ENCODE peak calls at places on chromosomes 13 and 19, in ten cellular contexts. F, O, G, P, E, S, A, L, C and I are unnamed samples.
A peak's percentile ranks its signal among the peaks of the same experiment; 100 is the strongest.

GRCh38 chr13:22121340-22121739 is 450.5 kb downstream of the FGF9 start:
- DNase-seq in S (no peak), A (no peak), G (no peak), O (no peak), E (no peak), L (no peak), F (no peak), C (no peak), P (no peak), I (no peak)

GRCh38 chr13:22427041-22427440 is 753.7 kb upstream of the SGCG start:
- DNase-seq in O (no peak), A (no peak), P (no peak), L (no peak), G (no peak), C (no peak), E (no peak), F (no peak), S (no peak), I (no peak)

GRCh38 chr13:77521194-77521593 is 14.3 kb upstream of the SCEL start:
- DNase-seq in A (no peak), P (no peak), O (no peak), E (peak; percentile 97), C (peak; percentile 24), F (no peak), L (no peak), S (no peak), G (no peak), I (no peak)

GRCh38 chr13:103272770-103273169 is 206.6 kb upstream of the SLC10A2 start:
- DNase-seq in A (no peak), G (no peak), F (peak; percentile 4), O (no peak), P (no peak), S (no peak), L (no peak), C (peak; percentile 59), E (peak; percentile 91), I (no peak)

GRCh38 chr13:113817860-113818691 is 45.8 kb downstream of the GAS6 start:
- DNase-seq in L (no peak), C (no peak), A (no peak), E (no peak), F (no peak), S (no peak), P (no peak), O (no peak), G (no peak), I (no peak)

GRCh38 chr19:17021793-17022590 is 4.6 kb downstream of the CPAMD8 start:
- DNase-seq in O (peak; percentile 25), G (no peak), L (peak; percentile 94), S (no peak), A (no peak), C (peak; percentile 87), E (peak; percentile 90), P (no peak), F (peak; percentile 26), I (no peak)

GRCh38 chr13:40345654-40346372 is 320.6 kb downstream of the FOXO1 start:
- DNase-seq in P (no peak), O (no peak), C (no peak), F (no peak), L (no peak), E (no peak), S (no peak), A (no peak), G (peak; percentile 52), I (no peak)

GRCh38 chr13:51679616-51680015 is 95.4 kb downstream of the WDFY2 start:
- DNase-seq in A (no peak), F (no peak), P (no peak), O (peak; percentile 21), C (no peak), G (no peak), E (no peak), S (no peak), L (no peak), I (no peak)

GRCh38 chr19:18644144-18645034 is 7.6 kb downstream of the KLHL26 start:
- DNase-seq in O (no peak), F (no peak), L (peak; percentile 64), G (no peak), E (peak; percentile 37), P (no peak), A (no peak), S (no peak), C (peak; percentile 43), I (no peak)

GRCh38 chr19:1364070-1364719 is 19.5 kb upstream of the NDUFS7 start:
- DNase-seq in P (peak; percentile 24), A (no peak), F (peak; percentile 20), S (no peak), L (no peak), O (no peak), E (no peak), G (no peak), C (no peak), I (peak; percentile 16)

GRCh38 chr19:9981406-9982260 is 28.7 kb downstream of the COL5A3 start:
- DNase-seq in G (no peak), O (no peak), E (no peak), C (peak; percentile 38), F (no peak), L (no peak), P (no peak), S (no peak), A (no peak), I (no peak)

GRCh38 chr19:30325657-30326056 is 46.5 kb upstream of the ZNF536 start:
- DNase-seq in L (no peak), C (no peak), S (no peak), F (no peak), A (no peak), G (no peak), O (no peak), P (no peak), E (no peak), I (no peak)

GRCh38 chr13:109771926-109772325 is 14.5 kb downstream of the IRS2 start:
- DNase-seq in G (no peak), S (no peak), C (no peak), A (no peak), E (no peak), L (no peak), F (no peak), P (no peak), O (no peak), I (no peak)

GRCh38 chr19:47210180-47210490 is 20.9 kb downstream of the BBC3 start:
- DNase-seq in G (no peak), A (no peak), E (no peak), F (no peak), O (no peak), C (no peak), L (no peak), S (no peak), P (no peak), I (no peak)

GRCh38 chr19:46180701-46181385 is 32.8 kb downstream of the IGFL2 start:
- DNase-seq in S (no peak), L (no peak), O (peak; percentile 54), C (peak; percentile 76), P (no peak), A (no peak), E (peak; percentile 66), F (peak; percentile 22), G (no peak), I (no peak)

GRCh38 chr19:57648336-57649003 is 15.5 kb downstream of the ZNF211 start:
- DNase-seq in E (no peak), C (no peak), P (no peak), L (no peak), F (no peak), O (no peak), G (no peak), A (no peak), S (no peak), I (no peak)